ENCODE peak calls at places on chromosome 3, in four cellular contexts. V is IMR-90; J is stimulated activated CD4-positive, alpha-beta T cell treated with anti-CD3 and anti-CD28 coated beads, Interleukin-2, amount 100 ng/mL, for 24 hours; K is GM20000. M is an unnamed sample.

GRCh38 chr3:50251220-50251619 is 15.2 kb downstream of the GNAI2 start:
- DNase-seq in V (peak), J (peak), K (no peak), M (no peak)

GRCh38 chr3:169846458-169847193 is 23.1 kb downstream of the LRRC31 start:
- DNase-seq in V (peak), J (no peak), K (peak), M (peak)

GRCh38 chr3:141825216-141826011 is 51.0 kb upstream of the ATP1B3 start:
- DNase-seq in V (no peak), J (no peak), K (no peak), M (no peak)

GRCh38 chr3:46866720-46867549 is 3.7 kb upstream of the MYL3 start:
- DNase-seq in V (peak), J (peak), K (peak), M (peak)

GRCh38 chr3:45311327-45311726 is 77.0 kb upstream of the LARS2 start:
- DNase-seq in V (no peak), J (no peak), K (no peak), M (no peak)

GRCh38 chr3:136817448-136817847 is 1.5 kb upstream of the SLC35G2 start:
- DNase-seq in V (peak), J (no peak), K (no peak), M (no peak)

GRCh38 chr3:125107861-125108567 is 52.2 kb upstream of the HEG1 start:
- DNase-seq in V (peak), J (no peak), K (peak), M (no peak)

GRCh38 chr3:43792904-43793303 is 102.2 kb downstream of the ABHD5 start:
- DNase-seq in V (no peak), J (no peak), K (no peak), M (no peak)

GRCh38 chr3:140242818-140243276 is 307.9 kb downstream of the CLSTN2 start:
- DNase-seq in V (no peak), J (no peak), K (no peak), M (no peak)

GRCh38 chr3:101687142-101687931 is 819 bp upstream of the RPL24 start:
- DNase-seq in V (no peak), J (no peak), K (no peak), M (no peak)

GRCh38 chr3:35307296-35307695 is 332.0 kb upstream of the ARPP21 start:
- DNase-seq in V (no peak), J (no peak), K (no peak), M (no peak)

GRCh38 chr3:183697610-183698317 is at the start of gene YEATS2:
- DNase-seq in V (peak), J (peak), K (peak), M (peak)

GRCh38 chr3:72702997-72703396 is 145.2 kb downstream of the SHQ1 start:
- DNase-seq in V (no peak), J (no peak), K (no peak), M (no peak)

GRCh38 chr3:132273043-132273442 is 44.2 kb upstream of the ACP3 start:
- DNase-seq in V (no peak), J (no peak), K (no peak), M (no peak)

GRCh38 chr3:168249539-168250414 is 154.1 kb upstream of the GOLIM4 start:
- DNase-seq in V (peak), J (peak), K (peak), M (no peak)

GRCh38 chr3:62332771-62333381 is 40.5 kb downstream of the FEZF2 start:
- DNase-seq in V (peak), J (no peak), K (peak), M (peak)

GRCh38 chr3:5613580-5613979 is 426.1 kb downstream of the EDEM1 start:
- DNase-seq in V (no peak), J (no peak), K (no peak), M (no peak)

GRCh38 chr3:127452321-127452821 is 138.2 kb downstream of the TPRA1 start:
- DNase-seq in V (no peak), J (no peak), K (no peak), M (no peak)

GRCh38 chr3:138740057-138740456 is 94.7 kb downstream of the PIK3CB start:
- DNase-seq in V (no peak), J (no peak), K (no peak), M (no peak)

GRCh38 chr3:155211940-155212339 is 81.5 kb downstream of the STRIT1 start:
- DNase-seq in V (no peak), J (no peak), K (no peak), M (no peak)

GRCh38 chr3:141858312-141858711 is 18.1 kb upstream of the ATP1B3 start:
- DNase-seq in V (no peak), J (no peak), K (no peak), M (no peak)

GRCh38 chr3:195197764-195198423 is 73.1 kb downstream of the XXYLT1 start:
- DNase-seq in V (peak), J (no peak), K (no peak), M (no peak)

GRCh38 chr3:134802428-134803050 is 7.5 kb downstream of the EPHB1 start:
- DNase-seq in V (no peak), J (no peak), K (no peak), M (no peak)

GRCh38 chr3:12959838-12960378 is 113.3 kb downstream of the IQSEC1 start:
- DNase-seq in V (no peak), J (no peak), K (no peak), M (no peak)

GRCh38 chr3:181886676-181887075 is 175.0 kb downstream of the SOX2 start:
- DNase-seq in V (no peak), J (no peak), K (no peak), M (no peak)

M was measured in NAMALWA.